ENCODE peak calls at places on chromosomes 6 and 20, in six cellular contexts. O is H1, N is trophoblast cell, J is mesenchymal stem cell, Z is H9, H is neuronal stem cell. W is an unnamed sample. For H3K9me3, the result is how much of the 10 kb centered on the place peaks cover.

GRCh38 chr20:63636752-63637633 is 10.1 kb upstream of the GMEB2 start:
- DNase-seq in Z (no peak), N (no peak), H (no peak), O (no peak), J (no peak), W (peak)

GRCh38 chr20:43198607-43199006 is 8.9 kb upstream of the PTPRT start:
- DNase-seq in N (no peak), J (no peak), Z (peak), H (no peak), O (no peak), W (no peak)

GRCh38 chr6:119256978-119257462 is 92.5 kb downstream of the MAN1A1 start:
- DNase-seq in Z (no peak), J (no peak), N (no peak), H (no peak), O (no peak), W (no peak)

GRCh38 chr6:31712296-31712695 is 2.9 kb upstream of the LY6G6D start:
- DNase-seq in J (no peak), H (no peak), N (no peak), Z (no peak), O (no peak), W (no peak)

GRCh38 chr6:42774201-42774600 is 7.7 kb upstream of the BICRAL start:
- DNase-seq in J (no peak), H (no peak), Z (no peak), N (no peak), O (no peak), W (no peak)

GRCh38 chr6:53829698-53830221 is 35.0 kb downstream of the LRRC1 start:
- DNase-seq in Z (no peak), H (no peak), N (peak), J (no peak), O (no peak), W (no peak)

GRCh38 chr20:38315290-38315966 is 11.5 kb downstream of the BPI start:
- DNase-seq in O (no peak), J (peak), H (no peak), Z (no peak), N (no peak), W (peak)

GRCh38 chr20:10115021-10115420 is 80.2 kb downstream of the ANKEF1 start:
- DNase-seq in J (peak), Z (no peak), H (no peak), N (no peak), O (no peak), W (peak)

GRCh38 chr6:75135447-75135846 is 70.4 kb downstream of the COL12A1 start:
- DNase-seq in H (no peak), J (no peak), O (no peak), Z (no peak), N (no peak), W (no peak)

GRCh38 chr6:109379706-109380105 is 2.6 kb downstream of the CD164 start:
- DNase-seq in O (no peak), H (no peak), J (no peak), N (no peak), Z (no peak), W (peak)

GRCh38 chr20:53559816-53560215 is 33.8 kb downstream of the ZNF217 start:
- DNase-seq in N (no peak), J (no peak), O (no peak), Z (no peak), H (no peak), W (peak)

GRCh38 chr6:14092301-14092700 is 25.3 kb upstream of the CD83 start:
- DNase-seq in O (no peak), H (no peak), J (no peak), N (no peak), Z (no peak), W (no peak)

GRCh38 chr6:169967687-169968086 is 216.3 kb downstream of the ERMARD start:
- DNase-seq in H (no peak), O (no peak), Z (no peak), N (peak), J (no peak), W (no peak)

GRCh38 chr6:56866917-56867522 is 87.9 kb upstream of the BEND6 start:
- DNase-seq in J (peak), O (no peak), H (no peak), N (no peak), Z (no peak), W (peak)

GRCh38 chr6:137746264-137746663 is 120.8 kb upstream of the TNFAIP3 start:
- DNase-seq in O (no peak), N (no peak), Z (no peak), H (no peak), J (no peak), W (no peak)

GRCh38 chr20:63045991-63046390 is 39.2 kb upstream of the BHLHE23 start:
- DNase-seq in N (no peak), H (no peak), J (no peak), O (no peak), Z (no peak), W (no peak)

GRCh38 chr6:37279366-37280134 is 21.6 kb upstream of the TMEM217 start:
- DNase-seq in H (no peak), Z (no peak), J (peak), O (no peak), N (no peak), W (peak)

GRCh38 chr6:149862901-149863595 is 1.1 kb downstream of the LRP11 start:
- DNase-seq in J (peak), O (peak), H (peak), N (peak), Z (peak), W (peak)

GRCh38 chr6:3500262-3501001 is 43.6 kb upstream of the SLC22A23 start:
- DNase-seq in Z (no peak), N (peak), H (no peak), J (peak), O (no peak), W (peak)

GRCh38 chr6:5087389-5087788 is 2.2 kb downstream of the PPP1R3G start:
- DNase-seq in Z (peak), J (no peak), H (no peak), N (no peak), O (peak), W (no peak)

GRCh38 chr6:43668151-43669028 is 19.2 kb downstream of the MRPS18A start:
- DNase-seq in Z (peak), H (peak), J (peak), O (peak), N (peak), W (peak)

GRCh38 chr6:170043881-170044790 is 246.7 kb downstream of the DLL1 start:
- DNase-seq in H (no peak), N (no peak), O (no peak), J (no peak), Z (no peak), W (no peak)

GRCh38 chr20:17619351-17620093 is 49.6 kb downstream of the DSTN start:
- DNase-seq in H (no peak), N (no peak), J (no peak), Z (peak), O (no peak), W (no peak)

GRCh38 chr6:110414669-110415296 is 592 bp downstream of the DDO start:
- DNase-seq in N (no peak), J (no peak), O (no peak), H (no peak), Z (no peak), W (no peak)

GRCh38 chr6:49030621-49031020 is 432.4 kb downstream of the MMUT start:
- DNase-seq in N (no peak), J (peak), H (no peak), O (no peak), Z (no peak), W (no peak)

GRCh38 chr6:110415297-110415916 is at the start of gene DDO:
- DNase-seq in N (no peak), O (no peak), J (peak), Z (no peak), H (no peak), W (peak)

GRCh38 chr6:76881414-76881813 is 581.9 kb downstream of the HTR1B start:
- DNase-seq in Z (no peak), J (peak), H (no peak), N (no peak), O (no peak), W (peak)

GRCh38 chr6:129709451-129709908 is 497 bp downstream of the ARHGAP18 start:
- DNase-seq in O (no peak), J (peak), Z (no peak), H (no peak), N (no peak), W (peak)

GRCh38 chr20:535958-536357 is 7.6 kb downstream of the CSNK2A1 start:
- DNase-seq in O (no peak), J (no peak), Z (no peak), N (no peak), H (no peak), W (no peak)

GRCh38 chr6:41599015-41599835 is 39.0 kb upstream of the MDFI start:
- DNase-seq in N (no peak), J (no peak), H (no peak), Z (peak), O (no peak), W (no peak)

GRCh38 chr20:13277663-13278295 is 56.7 kb downstream of the ISM1 start:
- DNase-seq in H (no peak), Z (no peak), N (peak), O (no peak), J (no peak), W (no peak)

GRCh38 chr6:109454483-109455160 is 950 bp downstream of the MICAL1 start:
- DNase-seq in N (no peak), Z (no peak), J (peak), O (no peak), H (no peak), W (peak)

GRCh38 chr20:58213112-58213511 is 15.3 kb downstream of the ANKRD60 start:
- DNase-seq in J (no peak), N (no peak), O (no peak), H (no peak), Z (no peak), W (no peak)

GRCh38 chr20:62112368-62112767 is 9.9 kb upstream of the LSM14B start:
- DNase-seq in J (no peak), N (no peak), H (no peak), O (no peak), Z (no peak), W (no peak)

GRCh38 chr6:28903686-28904085 is 20.1 kb downstream of the TRIM27 start:
- DNase-seq in N (no peak), Z (no peak), O (no peak), J (no peak), H (no peak), W (no peak)

GRCh38 chr6:38346291-38347079 is 293.2 kb downstream of the BTBD9 start:
- DNase-seq in J (peak), N (no peak), H (no peak), O (no peak), Z (no peak), W (peak)
- H4K8ac ChIP-seq in J (peak), N (no peak), H (no peak), O (no peak), Z (no peak), W (peak)

DNA sequence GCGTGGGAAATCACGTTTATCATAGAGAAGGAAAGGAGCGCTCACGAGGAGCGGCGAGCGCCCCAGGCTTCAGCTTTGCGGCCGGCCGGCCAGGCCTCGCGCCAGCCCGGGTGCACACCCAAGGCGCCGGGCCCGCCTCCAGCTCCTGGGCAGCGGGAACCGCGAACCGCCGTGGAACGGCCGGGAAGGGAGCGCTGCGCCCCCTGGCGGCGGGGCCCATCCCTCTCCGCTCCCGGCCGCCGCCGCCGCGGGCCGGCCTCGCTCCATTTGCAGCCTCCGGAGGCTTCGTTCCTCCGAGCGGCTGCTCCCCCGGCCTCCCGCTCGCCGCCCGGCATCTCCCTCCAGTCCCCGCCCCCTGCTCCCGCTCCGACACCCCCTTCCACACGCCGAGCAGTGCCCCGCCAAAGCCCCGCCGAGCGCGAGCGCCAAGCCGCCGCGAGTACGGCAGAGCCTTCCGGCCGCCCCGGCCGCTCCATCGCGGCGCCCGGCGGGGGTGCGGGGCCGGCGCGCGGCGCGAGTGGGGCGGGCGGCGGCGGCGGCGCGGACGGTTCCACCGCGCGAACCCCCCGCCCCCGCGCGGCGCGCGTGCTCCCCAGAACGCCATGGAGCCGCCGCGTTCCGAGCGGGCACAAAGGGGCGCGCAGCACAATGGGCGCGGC is 973 bp downstream of the BEND3 start:
- DNase-seq in O (peak), J (peak), N (peak), H (peak), Z (peak), W (peak)
- H2BK120ac ChIP-seq in O (peak), J (peak), N (no peak), H (no peak), Z (no peak), W (no peak)

DNA sequence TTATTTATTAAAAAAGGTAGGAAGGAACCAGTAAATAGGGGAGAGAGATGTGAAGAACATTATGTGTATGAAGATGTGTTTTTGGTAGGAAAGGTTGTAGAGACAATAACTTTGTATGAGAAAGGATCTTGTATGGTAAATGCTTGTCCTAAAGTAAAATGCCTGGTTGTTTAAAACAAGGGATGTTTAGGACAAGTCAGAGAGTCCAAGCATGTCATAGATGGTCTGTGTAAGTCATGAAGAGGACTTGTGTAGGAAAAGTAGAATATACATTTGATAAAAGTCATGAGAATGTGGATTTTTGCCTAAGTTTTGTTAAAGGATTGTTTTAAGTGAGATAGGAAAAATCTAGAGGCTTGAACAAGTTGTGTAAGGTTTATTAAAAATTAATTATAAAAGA is 325.1 kb downstream of the CDH26 start:
- DNase-seq in Z (no peak), H (no peak), O (no peak), N (no peak), J (no peak), W (no peak)
- H3K9me3 ChIP-seq in Z (half or more), H (under half), O (half or more), N (under half), J (under half), W (under half)

GRCh38 chr6:35258858-35259193 is 709 bp upstream of the ZNF76 start:
- DNase-seq in O (no peak), J (peak), Z (no peak), H (no peak), N (no peak), W (peak)

GRCh38 chr6:35258336-35258735 is 1.2 kb upstream of the ZNF76 start:
- DNase-seq in J (no peak), O (no peak), H (no peak), Z (no peak), N (no peak), W (no peak)

GRCh38 chr6:35260642-35261570 is 1.4 kb downstream of the ZNF76 start:
- DNase-seq in N (no peak), H (no peak), O (no peak), J (no peak), Z (no peak), W (no peak)

GRCh38 chr6:35259946-35260626 is 551 bp downstream of the ZNF76 start:
- DNase-seq in Z (peak), N (peak), O (peak), H (peak), J (no peak), W (peak)

DNA sequence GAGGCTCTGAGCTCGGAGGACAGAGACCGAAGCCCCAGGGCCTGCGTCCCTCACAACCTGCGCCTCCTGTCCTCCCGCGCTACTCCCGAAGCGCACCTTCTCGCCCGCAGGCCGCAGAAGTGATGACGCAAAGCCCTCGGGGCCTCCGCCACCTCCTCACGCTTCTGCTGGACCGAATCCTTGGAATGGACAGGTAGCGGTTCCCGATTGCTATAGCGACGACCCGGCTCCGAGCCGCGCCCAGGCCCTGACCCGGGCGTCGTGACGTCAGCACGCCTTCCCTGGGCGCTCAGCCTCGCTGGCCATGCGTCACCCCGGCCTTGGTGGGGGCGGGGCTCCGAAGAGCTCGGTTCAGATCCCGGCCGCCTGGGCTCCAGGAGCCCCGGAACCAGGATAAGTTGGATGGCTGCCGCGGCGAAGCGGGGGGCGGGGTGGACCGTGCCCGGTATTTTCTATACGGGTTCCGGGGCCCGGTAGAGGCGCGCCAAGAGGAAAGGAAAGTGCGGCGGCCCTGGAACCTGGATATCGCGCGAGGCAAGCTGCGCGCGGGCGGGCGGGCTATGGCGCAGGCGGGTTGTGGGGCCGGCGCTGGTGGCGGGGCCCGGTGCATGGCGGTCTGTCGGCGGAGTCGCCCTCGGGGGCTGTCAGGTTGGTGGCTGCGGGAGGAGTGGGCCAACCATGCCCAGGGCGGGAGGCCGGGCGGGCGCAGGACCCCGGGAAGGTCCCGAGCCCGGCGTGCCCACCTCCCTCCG is at the start of gene ZNF76:
- DNase-seq in H (peak), Z (peak), N (peak), O (peak), J (peak), W (peak)
- H4K8ac ChIP-seq in H (no peak), Z (no peak), N (peak), O (peak), J (peak), W (peak)

DNA sequence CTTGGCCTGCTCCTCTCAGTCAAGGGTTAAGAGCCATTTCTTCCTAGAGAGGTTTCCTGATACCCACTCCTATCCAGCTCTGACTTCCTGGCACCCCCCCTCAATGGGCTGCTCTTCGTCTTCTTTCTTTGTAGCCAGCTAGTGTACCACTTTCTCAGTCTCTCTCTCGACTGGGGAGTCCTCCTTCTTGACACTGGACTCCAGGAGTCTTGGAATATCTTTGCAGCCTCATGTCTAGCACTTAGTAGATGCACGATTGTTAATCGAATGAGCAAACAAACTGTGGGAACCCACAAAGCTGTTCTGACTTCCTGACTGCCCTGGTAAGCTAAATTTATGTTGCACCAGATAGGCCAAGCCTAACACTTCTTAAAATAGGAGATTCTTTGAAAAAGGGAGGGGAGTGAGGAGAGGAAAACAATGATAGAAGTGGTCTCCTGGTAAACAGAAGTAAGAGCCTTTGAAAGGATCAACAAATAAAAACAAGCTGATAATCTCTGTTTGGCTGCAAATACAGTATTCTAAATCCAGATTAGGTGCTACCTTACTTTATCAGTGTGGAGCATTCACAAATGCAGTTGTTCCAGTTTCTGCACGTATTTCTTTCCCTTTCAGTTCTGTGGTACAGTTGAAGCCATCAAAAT is 160.1 kb upstream of the CITED2 start:
- DNase-seq in H (no peak), N (no peak), J (peak), Z (no peak), O (no peak), W (no peak)
- H2BK120ac ChIP-seq in H (no peak), N (peak), J (peak), Z (no peak), O (no peak), W (peak)

GRCh38 chr6:122494665-122495272 is 23.2 kb upstream of the SERINC1 start:
- DNase-seq in O (no peak), Z (no peak), J (no peak), N (no peak), H (no peak), W (no peak)
- H3K9me3 ChIP-seq in O (under half), Z (under half), J (under half), N (under half), H (under half), W (under half)

GRCh38 chr6:38393986-38394385 is 245.7 kb downstream of the BTBD9 start:
- DNase-seq in N (no peak), Z (no peak), O (no peak), J (no peak), H (no peak), W (no peak)

GRCh38 chr6:38387994-38388393 is 251.7 kb downstream of the BTBD9 start:
- DNase-seq in J (no peak), H (no peak), N (no peak), O (no peak), Z (no peak), W (peak)

GRCh38 chr6:38389875-38390274 is 249.9 kb downstream of the BTBD9 start:
- DNase-seq in O (no peak), Z (no peak), H (no peak), N (no peak), J (no peak), W (no peak)

GRCh38 chr6:38391206-38391908 is 248.4 kb downstream of the BTBD9 start:
- DNase-seq in N (no peak), Z (no peak), J (peak), O (no peak), H (no peak), W (peak)

GRCh38 chr6:38391909-38392614 is 247.7 kb downstream of the BTBD9 start:
- DNase-seq in O (no peak), N (no peak), J (peak), H (no peak), Z (no peak), W (peak)
- H4K8ac ChIP-seq in O (no peak), N (no peak), J (no peak), H (no peak), Z (no peak), W (no peak)

GRCh38 chr6:158853072-158853871 is 34.1 kb upstream of the EZR start:
- DNase-seq in N (peak), Z (peak), O (peak), H (peak), J (peak), W (peak)

GRCh38 chr6:158856261-158856660 is 37.1 kb upstream of the EZR start:
- DNase-seq in N (no peak), Z (no peak), J (peak), H (no peak), O (no peak), W (no peak)

GRCh38 chr6:158852312-158853071 is 33.3 kb upstream of the EZR start:
- DNase-seq in H (no peak), N (no peak), O (no peak), J (no peak), Z (no peak), W (no peak)

GRCh38 chr6:158854214-158855101 is 35.3 kb upstream of the EZR start:
- DNase-seq in H (no peak), O (no peak), N (no peak), Z (peak), J (peak), W (peak)

GRCh38 chr6:158853872-158854213 is 34.7 kb upstream of the EZR start:
- DNase-seq in Z (no peak), H (no peak), J (peak), O (no peak), N (no peak), W (no peak)
- H2BK120ac ChIP-seq in Z (peak), H (no peak), J (peak), O (peak), N (peak), W (peak)

W was measured in IMR-90.